ENCODE peak calls at places on chromosomes 16 and 17, in eight cellular contexts. X is neural crest cell, F is heart left ventricle, Q is PC-3, I is breast epithelium, P is testis, T is cardiac fibroblast, S is GM13976. L is an unnamed sample.

GRCh38 chr16:27430923-27431484 is 29.0 kb downstream of the IL21R start:
- DNase-seq in T (peak), Q (no peak), X (no peak), F (peak), P (no peak), S (peak), I (no peak), L (no peak)

GRCh38 chr17:56136316-56136715 is 17.0 kb upstream of the ANKFN1 start:
- DNase-seq in I (no peak), X (no peak), P (no peak), S (no peak), T (no peak), Q (no peak), F (no peak), L (no peak)

GRCh38 chr16:57608462-57609113 is 19.8 kb upstream of the ADGRG1 start:
- DNase-seq in Q (no peak), T (no peak), X (no peak), F (no peak), S (no peak), P (no peak), I (no peak), L (no peak)

GRCh38 chr17:42325026-42325425 is 36.7 kb downstream of the STAT5A start:
- DNase-seq in P (no peak), S (no peak), T (peak), Q (no peak), X (no peak), F (no peak), I (peak), L (no peak)

GRCh38 chr16:28606291-28607115 is 3.3 kb downstream of the SULT1A1 start:
- DNase-seq in I (no peak), S (no peak), X (no peak), Q (no peak), P (no peak), F (no peak), T (no peak), L (no peak)

GRCh38 chr17:41982026-41982989 is 15.7 kb downstream of the CNP start:
- DNase-seq in X (no peak), Q (no peak), S (no peak), T (peak), F (no peak), I (no peak), P (no peak), L (no peak)

GRCh38 chr17:61361084-61361483 is 38.6 kb upstream of the TBX2 start:
- DNase-seq in P (no peak), F (no peak), T (peak), I (no peak), S (no peak), Q (peak), X (no peak), L (no peak)

GRCh38 chr16:75695708-75696107 is 5.6 kb downstream of the DUXB start:
- DNase-seq in Q (no peak), T (no peak), P (no peak), S (no peak), X (no peak), F (no peak), I (no peak), L (peak)

GRCh38 chr17:67245073-67245693 is at the start of gene HELZ:
- DNase-seq in S (peak), P (peak), Q (peak), I (peak), F (peak), X (peak), T (peak), L (peak)

GRCh38 chr17:77495575-77495974 is 354.8 kb downstream of the SEC14L1 start:
- DNase-seq in X (no peak), I (no peak), F (no peak), T (no peak), P (peak), Q (no peak), S (no peak), L (no peak)

GRCh38 chr17:1532836-1533602 is 16.6 kb upstream of the INPP5K start:
- DNase-seq in T (peak), Q (peak), S (peak), I (no peak), P (peak), X (peak), F (no peak), L (peak)

GRCh38 chr17:19264277-19264676 is 27.1 kb downstream of the EPN2 start:
- DNase-seq in S (no peak), I (no peak), X (no peak), F (no peak), P (no peak), T (no peak), Q (no peak), L (no peak)

GRCh38 chr17:1720856-1721386 is 3.6 kb upstream of the WDR81 start:
- DNase-seq in Q (peak), X (peak), F (peak), P (peak), T (peak), I (no peak), S (peak), L (peak)

GRCh38 chr16:11007714-11008240 is 63.4 kb downstream of the CLEC16A start:
- DNase-seq in S (no peak), Q (no peak), X (no peak), T (no peak), F (no peak), I (no peak), P (no peak), L (no peak)

GRCh38 chr17:36731091-36731490 is 129.7 kb downstream of the MRM1 start:
- DNase-seq in P (no peak), I (peak), S (no peak), Q (peak), F (no peak), X (no peak), T (no peak), L (no peak)

GRCh38 chr16:57314161-57314785 is 29.8 kb upstream of the PLLP start:
- DNase-seq in I (peak), T (no peak), P (no peak), Q (peak), F (no peak), X (no peak), S (peak), L (no peak)

GRCh38 chr16:50548659-50549560 is 714 bp downstream of the NKD1 start:
- DNase-seq in Q (no peak), T (no peak), I (no peak), P (no peak), F (no peak), X (no peak), S (peak), L (peak)

GRCh38 chr17:37483311-37484039 is 6.2 kb upstream of the DUSP14 start:
- DNase-seq in Q (no peak), X (no peak), T (peak), S (peak), P (no peak), F (peak), I (no peak), L (peak)

GRCh38 chr17:45963258-45963657 is 35.8 kb upstream of the STH start:
- DNase-seq in F (no peak), X (no peak), I (no peak), T (no peak), P (no peak), Q (no peak), S (no peak), L (no peak)

GRCh38 chr17:72388765-72389473 is 268.1 kb downstream of the SOX9 start:
- DNase-seq in Q (peak), I (no peak), S (no peak), T (peak), X (no peak), P (no peak), F (no peak), L (no peak)
- TF ChIP-seq CTCF in Q (peak), I (no peak), S (no peak), T (peak), X (no peak), P (no peak), F (no peak), L (no peak)

GRCh38 chr17:29616300-29617048 is 6.2 kb downstream of the CORO6 start:
- DNase-seq in I (no peak), S (no peak), T (no peak), Q (no peak), X (no peak), P (no peak), F (no peak), L (no peak)

GRCh38 chr17:29618272-29619065 is 4.2 kb downstream of the CORO6 start:
- DNase-seq in I (no peak), Q (no peak), X (no peak), F (no peak), T (no peak), S (no peak), P (no peak), L (no peak)

GRCh38 chr17:29617125-29617480 is 5.6 kb downstream of the CORO6 start:
- DNase-seq in F (peak), X (peak), T (peak), P (peak), S (peak), Q (peak), I (peak), L (peak)

GRCh38 chr17:29619251-29619650 is 3.5 kb downstream of the CORO6 start:
- DNase-seq in I (no peak), T (peak), X (no peak), P (no peak), S (no peak), F (peak), Q (no peak), L (peak)

GRCh38 chr17:29617481-29618271 is 5.0 kb downstream of the CORO6 start:
- DNase-seq in Q (peak), I (peak), X (peak), S (peak), P (peak), F (peak), T (peak), L (no peak)
- TF ChIP-seq CTCF in Q (peak), I (peak), X (peak), S (peak), P (peak), F (peak), T (peak), L (peak)

DNA sequence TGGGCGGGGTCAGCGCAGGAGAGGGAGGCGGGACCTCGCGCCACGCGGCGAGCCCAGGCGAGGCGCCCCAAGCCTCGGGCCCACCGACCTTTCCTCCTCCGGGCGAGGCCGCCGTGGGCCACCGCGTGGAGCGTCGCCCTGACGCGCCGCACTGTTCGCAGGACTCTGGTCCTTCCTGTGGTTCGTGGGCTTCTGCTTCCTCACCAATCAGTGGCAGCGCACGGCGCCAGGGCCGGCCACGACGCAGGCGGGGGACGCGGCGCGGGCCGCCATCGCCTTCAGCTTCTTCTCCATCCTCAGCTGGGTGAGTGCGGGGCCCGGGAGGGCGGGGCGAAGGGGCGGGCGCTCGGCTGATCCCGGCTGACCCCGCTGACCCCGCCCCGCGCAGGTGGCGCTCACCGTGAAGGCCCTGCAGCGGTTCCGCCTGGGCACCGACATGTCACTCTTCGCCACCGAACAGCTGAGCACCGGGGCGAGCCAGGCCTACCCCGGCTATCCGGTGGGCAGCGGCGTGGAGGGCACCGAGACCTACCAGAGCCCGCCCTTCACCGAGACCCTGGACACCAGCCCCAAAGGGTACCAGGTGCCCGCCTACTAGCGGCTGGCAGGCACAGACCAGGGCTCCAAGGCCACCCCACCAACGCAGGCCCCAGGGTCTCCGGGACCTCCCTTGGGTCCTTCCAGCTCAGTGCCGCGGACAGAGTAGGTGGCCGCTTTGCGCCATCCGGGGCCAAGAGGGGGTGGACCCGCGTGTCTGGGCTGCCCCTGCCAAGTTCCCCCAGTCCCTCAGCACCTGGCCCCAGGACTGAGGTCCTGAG is 2.9 kb downstream of the SYNGR3 start:
- DNase-seq in X (no peak), F (no peak), P (no peak), I (no peak), S (no peak), T (no peak), Q (no peak), L (no peak)
- TF ChIP-seq CTCF in X (no peak), F (no peak), P (no peak), I (no peak), S (no peak), T (no peak), Q (no peak), L (no peak)

GRCh38 chr16:80074329-80074728 is 466.5 kb upstream of the DYNLRB2 start:
- DNase-seq in P (no peak), S (no peak), X (no peak), I (no peak), T (no peak), Q (no peak), F (no peak), L (no peak)
- TF ChIP-seq CTCF in P (no peak), S (no peak), X (no peak), I (no peak), T (no peak), Q (no peak), F (no peak), L (no peak)

DNA sequence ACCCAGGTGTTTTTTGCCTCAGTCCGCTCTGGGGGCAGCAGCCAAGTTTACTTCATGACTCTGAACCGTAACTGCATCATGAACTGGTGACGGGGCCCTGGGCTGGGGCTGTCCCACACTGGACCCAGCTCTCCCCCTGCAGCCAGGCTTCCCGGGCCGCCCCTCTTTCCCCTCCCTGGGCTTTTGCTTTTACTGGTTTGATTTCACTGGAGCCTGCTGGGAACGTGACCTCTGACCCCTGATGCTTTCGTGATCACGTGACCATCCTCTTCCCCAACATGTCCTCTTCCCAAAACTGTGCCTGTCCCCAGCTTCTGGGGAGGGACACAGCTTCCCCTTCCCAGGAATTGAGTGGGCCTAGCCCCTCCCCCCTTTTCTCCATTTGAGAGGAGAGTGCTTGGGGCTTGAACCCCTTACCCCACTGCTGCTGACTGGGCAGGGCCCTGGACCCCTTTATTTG is 2.1 kb upstream of the C17orf107 start:
- DNase-seq in I (no peak), P (no peak), T (no peak), Q (no peak), F (no peak), X (no peak), S (no peak), L (no peak)
- TF ChIP-seq CTCF in I (no peak), P (no peak), T (no peak), Q (no peak), F (no peak), X (no peak), S (no peak), L (no peak)

DNA sequence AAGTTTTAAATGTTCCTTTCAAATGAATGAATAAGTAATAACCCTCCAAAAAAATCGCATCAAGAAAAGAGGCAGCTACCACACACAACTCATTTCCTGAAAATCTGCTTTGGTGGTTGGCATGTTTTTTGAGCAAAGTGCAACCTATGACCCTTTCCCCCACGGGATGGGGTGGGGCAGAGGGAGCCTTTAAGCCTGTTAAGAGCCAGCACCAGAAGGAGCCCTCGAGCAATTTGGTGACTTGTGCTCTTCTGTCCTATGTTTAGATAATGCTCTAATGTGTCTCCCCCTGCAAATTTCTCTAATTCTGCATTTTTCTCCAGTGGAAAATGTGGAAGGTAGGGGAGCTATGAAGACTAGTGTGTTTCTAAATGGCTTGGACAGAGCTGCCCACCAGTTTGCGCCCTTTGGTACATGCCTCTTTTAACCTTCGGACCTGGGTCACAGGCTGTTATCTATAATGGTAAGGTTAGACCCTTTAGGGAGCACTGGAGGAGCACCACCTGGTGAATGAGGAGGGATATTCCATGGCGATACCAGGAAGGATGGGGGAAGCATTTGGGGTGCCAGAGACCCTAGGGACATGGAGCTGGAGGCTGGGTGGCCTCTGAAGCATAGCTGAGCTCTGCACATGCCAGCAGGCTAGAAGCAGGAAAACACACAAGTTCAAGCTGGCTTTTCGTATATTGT is 1.6 kb downstream of the PYCARD start:
- DNase-seq in P (no peak), Q (peak), X (no peak), T (peak), S (no peak), I (no peak), F (no peak), L (no peak)
- TF ChIP-seq CTCF in P (no peak), Q (no peak), X (no peak), T (peak), S (no peak), I (no peak), F (no peak), L (no peak)

DNA sequence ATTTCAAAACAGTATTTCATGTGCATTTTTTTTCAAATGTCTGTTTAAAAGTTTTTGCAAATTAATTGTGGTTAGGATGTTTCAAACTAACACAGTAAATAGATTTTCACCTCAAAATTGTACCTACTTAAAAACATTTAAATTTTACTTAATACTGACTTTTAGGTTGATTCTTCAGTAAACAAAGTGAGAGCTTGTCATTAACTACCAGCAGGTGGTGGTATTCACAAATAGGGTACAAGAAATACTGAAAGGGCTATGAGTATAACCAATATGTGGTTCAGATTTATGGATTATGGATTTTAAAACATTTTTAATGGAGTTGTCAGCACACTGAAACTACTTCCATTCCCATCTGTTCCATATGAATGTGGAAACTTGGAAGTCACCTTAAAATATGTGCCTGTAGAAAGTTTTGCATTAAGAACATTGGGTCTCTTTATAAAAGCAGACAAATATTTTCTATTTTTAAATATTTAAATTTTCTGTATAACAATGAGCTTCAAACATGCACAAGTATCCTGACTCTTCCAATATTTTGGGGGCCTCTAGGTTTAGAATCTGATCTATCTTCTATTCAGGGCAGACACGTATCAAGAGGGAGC is 155.5 kb downstream of the SNX11 start:
- DNase-seq in P (no peak), X (no peak), I (no peak), T (peak), S (peak), F (no peak), Q (peak), L (peak)
- TF ChIP-seq CTCF in P (no peak), X (peak), I (no peak), T (peak), S (peak), F (peak), Q (peak), L (peak)